ENCODE peak calls at places on chromosomes 6 and 20, in six cellular contexts. F is psoas muscle, M is GM12878, U is foreskin fibroblast, D is left colon, K is left lung. W is an unnamed sample.

GRCh38 chr6:3444276-3445088 is 12.4 kb downstream of the SLC22A23 start:
- DNase-seq in M (no peak), F (no peak), U (no peak), D (no peak), K (no peak), W (no peak)

GRCh38 chr6:443621-444175 is 52.1 kb downstream of the IRF4 start:
- DNase-seq in D (no peak), K (no peak), M (no peak), F (no peak), U (no peak), W (no peak)

GRCh38 chr6:167079853-167080297 is 43.0 kb upstream of the CCR6 start:
- DNase-seq in U (no peak), F (no peak), M (peak; percentile 93), K (no peak), D (peak; percentile 38), W (peak; percentile 68)

GRCh38 chr20:23048283-23049200 is 930 bp downstream of the THBD start:
- DNase-seq in U (peak; percentile 33), F (peak; percentile 79), M (no peak), D (peak; percentile 44), K (peak; percentile 84), W (no peak)

GRCh38 chr20:19552144-19552895 is 205.7 kb upstream of the RIN2 start:
- DNase-seq in F (no peak), D (no peak), U (no peak), K (peak; percentile 50), M (no peak), W (no peak)

GRCh38 chr6:125377621-125378020 is 75.9 kb upstream of the HDDC2 start:
- DNase-seq in D (no peak), U (peak; percentile 62), K (no peak), F (no peak), M (no peak), W (no peak)

GRCh38 chr6:29743025-29743424 is 19.8 kb downstream of the HLA-F start:
- DNase-seq in U (no peak), M (no peak), D (no peak), K (no peak), F (no peak), W (no peak)

GRCh38 chr6:56669585-56669984 is 26.9 kb upstream of the DST start:
- DNase-seq in D (no peak), M (no peak), F (no peak), U (no peak), K (no peak), W (no peak)

GRCh38 chr6:110529907-110530306 is 53.5 kb upstream of the SLC22A16 start:
- DNase-seq in D (no peak), M (no peak), F (no peak), K (no peak), U (peak; percentile 78), W (no peak)

GRCh38 chr6:5723905-5724691 is 282.6 kb downstream of the NRN1 start:
- DNase-seq in M (peak; percentile 60), K (peak; percentile 52), D (no peak), F (no peak), U (no peak), W (no peak)

GRCh38 chr6:39812853-39813533 is 20.8 kb downstream of the DAAM2 start:
- DNase-seq in M (peak; percentile 36), K (peak; percentile 57), D (no peak), F (peak; percentile 49), U (peak; percentile 28), W (no peak)

GRCh38 chr6:131156411-131156810 is 21.1 kb downstream of the AKAP7 start:
- DNase-seq in K (no peak), M (no peak), U (no peak), D (no peak), F (no peak), W (no peak)

GRCh38 chr6:128822271-128822670 is 60.7 kb upstream of the LAMA2 start:
- DNase-seq in F (no peak), K (no peak), M (no peak), U (peak; percentile 3), D (no peak), W (no peak)

GRCh38 chr20:20733943-20734342 is 21.5 kb upstream of the RALGAPA2 start:
- DNase-seq in K (no peak), D (no peak), U (no peak), M (no peak), F (no peak), W (no peak)

GRCh38 chr6:83152913-83153312 is 40.2 kb downstream of the PGM3 start:
- DNase-seq in F (no peak), D (no peak), U (no peak), K (no peak), M (no peak), W (no peak)

GRCh38 chr6:117956386-117956785 is 49.3 kb downstream of the SLC35F1 start:
- DNase-seq in F (no peak), D (no peak), K (no peak), M (no peak), U (no peak), W (no peak)

GRCh38 chr20:22586645-22587310 is 2.4 kb upstream of the FOXA2 start:
- DNase-seq in M (no peak), U (no peak), F (no peak), D (peak; percentile 47), K (no peak), W (no peak)

GRCh38 chr6:170293411-170293844 is 2.5 kb upstream of the DLL1 start:
- DNase-seq in M (no peak), D (no peak), F (no peak), U (no peak), K (no peak), W (no peak)

GRCh38 chr20:35473684-35474083 is 18.3 kb downstream of the CEP250 start:
- DNase-seq in D (no peak), K (no peak), M (no peak), U (no peak), F (no peak), W (no peak)

GRCh38 chr6:72042088-72042487 is 155.7 kb downstream of the RIMS1 start:
- DNase-seq in K (no peak), U (no peak), D (no peak), M (no peak), F (no peak), W (no peak)

GRCh38 chr6:145368075-145368474 is 367.2 kb downstream of the EPM2A start:
- DNase-seq in D (no peak), F (no peak), U (peak; percentile 56), M (no peak), K (no peak), W (no peak)

W was measured in CD8-positive, alpha-beta memory T cell.